ENCODE peak calls at places on chromosomes 6 and 20, in seven cellular contexts. Y is cardiac muscle cell, P is kidney, Z is esophagus squamous epithelium, H is hepatocyte, X is heart left ventricle, O is small intestine. Q is an unnamed sample.

GRCh38 chr6:111503660-111504059 is 20.6 kb upstream of the REV3L start:
- DNase-seq in H (no peak), P (no peak), Z (no peak), Y (no peak), X (no peak), O (no peak), Q (no peak)

GRCh38 chr20:38542994-38543906 is 37.7 kb upstream of the ADIG start:
- DNase-seq in X (no peak), H (no peak), P (no peak), Z (no peak), Y (no peak), O (no peak), Q (no peak)

GRCh38 chr20:14313621-14314020 is 23.8 kb downstream of the FLRT3 start:
- DNase-seq in Y (no peak), X (no peak), O (no peak), P (no peak), Z (no peak), H (no peak), Q (no peak)

GRCh38 chr6:105402090-105402980 is 547 bp downstream of the PREP start:
- DNase-seq in H (peak; percentile 49), Z (no peak), O (peak; percentile 58), X (peak; percentile 54), P (no peak), Y (no peak), Q (no peak)

GRCh38 chr6:142856607-142856856 is 88.4 kb downstream of the HIVEP2 start:
- DNase-seq in P (no peak), Z (no peak), X (no peak), H (no peak), Y (no peak), O (no peak), Q (no peak)

GRCh38 chr6:170075659-170076223 is 215.1 kb downstream of the DLL1 start:
- DNase-seq in X (no peak), Y (no peak), O (no peak), H (no peak), P (peak; percentile 73), Z (no peak), Q (peak; percentile 37)

GRCh38 chr6:133467231-133467981 is 226.2 kb downstream of the EYA4 start:
- DNase-seq in X (no peak), Y (no peak), O (no peak), P (no peak), H (no peak), Z (no peak), Q (no peak)

GRCh38 chr6:132261354-132261753 is 139.9 kb downstream of the MOXD1 start:
- DNase-seq in Y (no peak), P (no peak), Z (no peak), O (no peak), X (no peak), H (no peak), Q (no peak)

GRCh38 chr6:42970859-42971612 is 7.9 kb downstream of the PEX6 start:
- DNase-seq in Y (no peak), O (no peak), X (no peak), Z (no peak), H (no peak), P (no peak), Q (no peak)

GRCh38 chr20:32304121-32304520 is 26.7 kb downstream of the KIF3B start:
- DNase-seq in Y (no peak), X (no peak), P (no peak), O (no peak), H (no peak), Z (no peak), Q (no peak)

GRCh38 chr6:25963426-25964123 is 973 bp downstream of the TRIM38 start:
- DNase-seq in H (no peak), Y (no peak), Z (no peak), O (peak; percentile 59), P (no peak), X (no peak), Q (no peak)

GRCh38 chr6:135814043-135814442 is 37.5 kb upstream of the PDE7B start:
- DNase-seq in O (peak; percentile 86), Z (no peak), P (no peak), X (no peak), H (peak; percentile 53), Y (no peak), Q (no peak)

GRCh38 chr20:63574829-63575720 is 1.0 kb upstream of the HELZ2 start:
- DNase-seq in X (peak; percentile 35), P (peak; percentile 72), H (no peak), Y (no peak), O (no peak), Z (no peak), Q (no peak)

GRCh38 chr6:29908341-29908662 is 34.0 kb upstream of the HLA-A start:
- DNase-seq in O (peak; percentile 20), H (no peak), P (no peak), Z (no peak), Y (no peak), X (no peak), Q (no peak)

GRCh38 chr6:46005254-46005653 is 10.4 kb downstream of the CLIC5 start:
- DNase-seq in Y (no peak), H (no peak), P (no peak), O (no peak), X (no peak), Z (no peak), Q (no peak)

GRCh38 chr6:25384967-25385366 is 105.8 kb downstream of the CARMIL1 start:
- DNase-seq in O (peak; percentile 46), X (no peak), H (no peak), P (no peak), Y (no peak), Z (no peak), Q (no peak)

GRCh38 chr6:134309227-134309626 is 8.7 kb downstream of the SGK1 start:
- DNase-seq in H (no peak), P (no peak), Z (no peak), Y (no peak), X (no peak), O (no peak), Q (no peak)

GRCh38 chr6:117932001-117932400 is 24.9 kb downstream of the SLC35F1 start:
- DNase-seq in H (no peak), X (no peak), O (no peak), P (no peak), Y (no peak), Z (no peak), Q (no peak)

GRCh38 chr20:40197744-40198143 is 491.3 kb downstream of the MAFB start:
- DNase-seq in X (no peak), H (no peak), P (no peak), Z (no peak), Y (no peak), O (no peak), Q (no peak)

GRCh38 chr20:32509639-32510066 is 75.5 kb downstream of the NOL4L start:
- DNase-seq in X (no peak), Y (no peak), Z (no peak), P (peak; percentile 24), O (no peak), H (no peak), Q (no peak)

GRCh38 chr6:135144678-135145508 is 36.2 kb upstream of the MYB start:
- DNase-seq in P (no peak), X (no peak), Z (no peak), O (peak; percentile 56), H (peak; percentile 15), Y (peak; percentile 33), Q (no peak)

GRCh38 chr6:1554241-1554880 is 55.4 kb upstream of the FOXC1 start:
- DNase-seq in O (peak; percentile 3), Z (no peak), X (no peak), P (no peak), Y (no peak), H (no peak), Q (no peak)

GRCh38 chr6:1558388-1558787 is 51.3 kb upstream of the FOXC1 start:
- DNase-seq in P (no peak), Y (no peak), H (no peak), X (no peak), Z (no peak), O (no peak), Q (no peak)

GRCh38 chr6:1552296-1552761 is 57.4 kb upstream of the FOXC1 start:
- DNase-seq in Z (no peak), X (no peak), O (peak; percentile 48), P (no peak), Y (no peak), H (no peak), Q (no peak)

GRCh38 chr6:1553562-1554088 is 56.1 kb upstream of the FOXC1 start:
- DNase-seq in O (no peak), H (no peak), Z (no peak), P (no peak), Y (no peak), X (no peak), Q (no peak)

DNA sequence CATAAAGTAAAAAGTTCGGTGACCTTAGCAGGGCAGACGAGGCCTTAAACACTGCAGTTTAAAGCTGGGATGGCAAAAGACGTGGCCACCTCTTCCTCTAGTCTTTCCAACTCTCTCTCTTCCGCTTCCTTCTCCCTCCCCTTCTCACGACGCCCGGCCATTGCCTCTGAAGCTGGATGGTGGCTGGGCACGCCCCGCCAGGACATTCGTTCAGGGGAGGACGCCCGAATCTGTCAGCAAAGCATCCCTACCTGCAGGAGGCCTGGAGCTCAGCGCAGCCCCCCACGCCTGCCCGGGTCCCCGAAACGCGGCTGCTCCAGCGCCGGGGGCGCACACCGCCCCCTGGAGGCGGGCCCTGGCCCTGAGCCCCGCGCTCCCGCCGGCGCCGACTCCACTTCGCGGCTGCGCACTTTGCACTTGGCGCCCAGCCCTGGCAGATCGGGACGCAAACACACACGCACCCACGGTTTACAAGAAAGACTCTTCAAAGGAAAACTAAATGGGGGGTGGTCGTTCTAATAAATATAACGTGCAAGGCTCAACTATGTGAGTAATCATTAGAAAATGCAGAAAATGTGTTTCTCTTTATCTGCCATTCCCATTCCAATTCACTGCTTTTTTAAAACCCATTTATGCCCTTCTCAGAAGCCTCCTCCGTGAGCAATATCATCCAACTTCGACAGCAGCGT is 54.7 kb upstream of the FOXC1 start:
- DNase-seq in Y (peak; percentile 47), H (peak; percentile 72), X (peak; percentile 77), Z (no peak), O (peak; percentile 60), P (peak; percentile 84), Q (peak; percentile 70)
- H3K27ac ChIP-seq in Y (no peak overlapping the region), H (peak overlapping the region; percentile 38), X (peak overlapping the region; percentile 71), Z (peak overlapping the region; percentile 78), O (peak overlapping the region; percentile 1), P (no peak overlapping the region), Q (peak overlapping the region; percentile 80)

DNA sequence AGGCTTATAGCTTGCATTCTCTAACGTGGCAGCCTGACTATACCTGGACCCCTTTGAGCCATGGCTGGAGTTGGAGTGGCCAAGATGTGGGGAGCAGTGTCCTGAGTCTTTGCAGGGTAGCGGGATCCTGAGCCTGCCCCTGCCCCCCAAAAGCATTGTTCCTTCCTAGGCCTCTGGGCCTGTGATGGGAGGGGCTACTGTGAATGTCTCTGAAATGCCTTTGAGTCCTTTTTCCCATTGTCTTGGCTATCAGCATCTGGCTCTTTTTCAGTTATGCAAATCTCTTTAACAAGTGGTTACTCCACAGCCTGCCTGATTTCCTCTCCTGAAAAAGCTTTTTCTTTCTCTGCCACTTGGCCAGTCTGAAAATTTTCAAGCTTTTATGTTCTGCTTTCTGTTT is 17.0 kb upstream of the PRL start:
- DNase-seq in P (no peak), Z (no peak), O (no peak), X (no peak), Y (no peak), H (no peak), Q (no peak)
- H3K9me3 ChIP-seq in P (no peaks in the 10 kb centered on the region), Z (peaks cover 14% of the 10 kb centered on the region), O (no peaks in the 10 kb centered on the region), X (peaks cover 33% of the 10 kb centered on the region), Y (no peaks in the 10 kb centered on the region), H (no peaks in the 10 kb centered on the region), Q (peaks cover 10% of the 10 kb centered on the region)

GRCh38 chr20:60255866-60256265 is 297.6 kb downstream of the CDH26 start:
- DNase-seq in O (no peak), X (no peak), P (no peak), Z (no peak), Y (no peak), H (no peak), Q (no peak)
- H3K27ac ChIP-seq in O (no peak overlapping the region), X (no peak overlapping the region), P (no peak overlapping the region), Z (no peak overlapping the region), Y (no peak overlapping the region), H (no peak overlapping the region), Q (no peak overlapping the region)

GRCh38 chr6:158340252-158340651 is 28.0 kb downstream of the TULP4 start:
- DNase-seq in H (no peak), Z (no peak), X (no peak), Y (no peak), P (no peak), O (no peak), Q (no peak)
- H3K9me3 ChIP-seq in H (no peaks in the 10 kb centered on the region), Z (peaks cover 3% of the 10 kb centered on the region), X (no peaks in the 10 kb centered on the region), Y (no peaks in the 10 kb centered on the region), P (no peaks in the 10 kb centered on the region), O (no peaks in the 10 kb centered on the region), Q (no peaks in the 10 kb centered on the region)